ENCODE peak calls at places on chromosomes 3 and 15, in eight cellular contexts. S, E, M, O, F, U, B and C are unnamed samples.

GRCh38 chr15:86138798-86139197 is 59.1 kb downstream of the AGBL1 start:
- DNase-seq in S (no peak), E (no peak), M (no peak), O (no peak), F (no peak), U (no peak), B (no peak), C (no peak)

GRCh38 chr3:44326035-44326434 is 12.5 kb upstream of the TCAIM start:
- DNase-seq in S (no peak), E (no peak), M (no peak), O (no peak), F (no peak), U (no peak), B (peak; percentile 12), C (no peak)

GRCh38 chr15:52080031-52080430 is 32.5 kb downstream of the BCL2L10 start:
- DNase-seq in S (no peak), E (no peak), M (no peak), O (no peak), F (no peak), U (no peak), B (no peak), C (no peak)

GRCh38 chr15:41827290-41827879 is 507 bp upstream of the JMJD7 start:
- DNase-seq in S (peak; percentile 63), E (no peak), M (peak; percentile 88), O (no peak), F (peak; percentile 44), U (peak; percentile 34), B (peak; percentile 9), C (no peak)

GRCh38 chr3:170848294-170848917 is 21.6 kb downstream of the RPL22L1 start:
- DNase-seq in S (no peak), E (no peak), M (no peak), O (no peak), F (no peak), U (no peak), B (peak; percentile 38), C (no peak)

GRCh38 chr3:72303926-72304325 is 519.0 kb upstream of the PROK2 start:
- DNase-seq in S (peak; percentile 19), E (no peak), M (no peak), O (no peak), F (no peak), U (no peak), B (peak; percentile 94), C (no peak)

GRCh38 chr15:67174864-67175573 is 79.4 kb downstream of the AAGAB start:
- DNase-seq in S (no peak), E (no peak), M (no peak), O (no peak), F (no peak), U (peak; percentile 44), B (peak; percentile 90), C (no peak)

GRCh38 chr3:112013058-112013783 is 14.5 kb downstream of the TAGLN3 start:
- DNase-seq in S (peak; percentile 86), E (peak; percentile 49), M (no peak), O (no peak), F (peak; percentile 46), U (peak; percentile 67), B (peak; percentile 70), C (peak; percentile 23)

GRCh38 chr3:112856537-112856936 is 9.9 kb upstream of the CD200R1L start:
- DNase-seq in S (no peak), E (no peak), M (no peak), O (no peak), F (no peak), U (no peak), B (no peak), C (no peak)

GRCh38 chr3:173945801-173946200 is 548.3 kb downstream of the NLGN1 start:
- DNase-seq in S (no peak), E (no peak), M (no peak), O (no peak), F (no peak), U (no peak), B (no peak), C (no peak)

GRCh38 chr3:186054481-186055399 is 54.1 kb downstream of the ETV5 start:
- DNase-seq in S (no peak), E (no peak), M (no peak), O (no peak), F (no peak), U (no peak), B (no peak), C (no peak)

GRCh38 chr3:78368576-78369345 is 1328.9 kb downstream of the ROBO2 start:
- DNase-seq in S (no peak), E (peak; percentile 2), M (no peak), O (no peak), F (no peak), U (no peak), B (peak; percentile 14), C (no peak)

GRCh38 chr3:32276279-32276841 is 37.9 kb downstream of the CMTM8 start:
- DNase-seq in S (no peak), E (peak; percentile 67), M (no peak), O (no peak), F (no peak), U (no peak), B (peak; percentile 60), C (no peak)

GRCh38 chr3:177565981-177566380 is 368.7 kb upstream of the TBL1XR1 start:
- DNase-seq in S (no peak), E (no peak), M (no peak), O (no peak), F (no peak), U (no peak), B (no peak), C (no peak)

GRCh38 chr15:83697716-83698115 is 43.8 kb downstream of the ADAMTSL3 start:
- DNase-seq in S (no peak), E (no peak), M (no peak), O (no peak), F (no peak), U (no peak), B (no peak), C (no peak)

GRCh38 chr15:83695246-83695645 is 41.3 kb downstream of the ADAMTSL3 start:
- DNase-seq in S (peak; percentile 21), E (no peak), M (no peak), O (no peak), F (no peak), U (no peak), B (no peak), C (no peak)

GRCh38 chr15:83695901-83696425 is 42.0 kb downstream of the ADAMTSL3 start:
- DNase-seq in S (no peak), E (no peak), M (no peak), O (no peak), F (no peak), U (no peak), B (no peak), C (no peak)

GRCh38 chr15:83698294-83698693 is 44.4 kb downstream of the ADAMTSL3 start:
- DNase-seq in S (no peak), E (no peak), M (no peak), O (peak; percentile 54), F (peak; percentile 46), U (peak; percentile 27), B (no peak), C (no peak)

GRCh38 chr15:83700082-83700481 is 46.2 kb downstream of the ADAMTSL3 start:
- DNase-seq in S (no peak), E (no peak), M (no peak), O (no peak), F (no peak), U (no peak), B (no peak), C (no peak)
- TF ChIP-seq POLR2AphosphoS5 in S (no peak), E (no peak), M (no peak), O (no peak), F (no peak), U (no peak), B (no peak), C (no peak)

DNA sequence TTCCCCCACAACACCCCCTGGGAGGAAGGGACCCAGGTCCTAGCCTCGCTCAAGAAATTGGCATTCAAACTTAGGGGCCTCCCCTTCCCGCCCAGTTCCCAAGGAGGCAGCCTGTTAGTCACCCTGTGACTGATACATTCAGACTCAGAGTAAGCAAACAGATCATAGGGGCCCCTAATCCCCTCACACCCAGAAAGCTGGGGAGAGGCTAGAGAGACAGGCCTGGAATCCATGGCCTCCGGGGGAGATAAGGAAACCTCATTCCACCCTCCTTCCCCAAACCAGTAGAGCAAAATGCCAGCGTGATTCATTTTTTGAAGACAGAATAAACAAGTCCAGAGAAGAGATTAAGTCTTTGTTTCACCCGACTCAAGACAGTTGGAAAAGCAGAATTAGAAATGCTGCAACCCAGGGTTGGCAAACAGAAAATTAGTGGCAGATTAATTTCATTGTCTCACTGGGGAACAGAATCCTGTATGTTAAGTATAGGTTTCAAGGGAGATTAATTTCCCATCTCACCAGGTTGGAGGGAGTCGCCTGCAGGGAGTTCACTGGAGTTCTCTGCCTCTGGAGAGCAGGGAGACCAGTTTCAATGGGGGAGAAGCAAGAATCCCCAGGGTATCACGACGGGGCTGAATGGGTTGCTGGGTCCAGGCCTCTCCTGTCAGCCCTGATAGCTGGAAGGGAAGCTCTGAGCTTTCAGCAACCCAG is 268.3 kb downstream of the UACA start:
- DNase-seq in S (no peak), E (peak; percentile 43), M (no peak), O (no peak), F (no peak), U (no peak), B (peak; percentile 38), C (no peak)
- TF ChIP-seq POLR2AphosphoS5 in S (no peak), E (no peak), M (no peak), O (no peak), F (no peak), U (no peak), B (no peak), C (no peak)

DNA sequence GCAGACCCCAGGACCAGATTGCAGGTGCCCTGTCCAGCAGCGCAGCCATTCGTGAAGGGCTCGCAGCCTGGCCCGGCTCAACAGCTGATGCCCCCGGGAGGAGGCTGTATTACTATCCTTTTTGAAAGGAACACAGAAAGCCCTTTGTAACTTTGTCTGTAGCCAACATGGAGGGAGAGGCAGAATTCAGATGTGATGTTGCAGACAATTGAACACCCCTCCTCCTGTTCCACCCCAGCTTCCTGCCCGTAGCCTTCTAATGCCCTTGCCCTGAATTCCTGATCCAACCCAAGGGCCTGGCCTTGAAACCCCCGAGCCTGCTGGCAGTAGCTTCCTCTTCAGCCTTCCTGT is 109.0 kb downstream of the APBA2 start:
- DNase-seq in S (no peak), E (no peak), M (peak; percentile 22), O (no peak), F (no peak), U (no peak), B (no peak), C (no peak)
- TF ChIP-seq POLR2AphosphoS5 in S (no peak), E (no peak), M (no peak), O (no peak), F (no peak), U (no peak), B (no peak), C (no peak)

DNA sequence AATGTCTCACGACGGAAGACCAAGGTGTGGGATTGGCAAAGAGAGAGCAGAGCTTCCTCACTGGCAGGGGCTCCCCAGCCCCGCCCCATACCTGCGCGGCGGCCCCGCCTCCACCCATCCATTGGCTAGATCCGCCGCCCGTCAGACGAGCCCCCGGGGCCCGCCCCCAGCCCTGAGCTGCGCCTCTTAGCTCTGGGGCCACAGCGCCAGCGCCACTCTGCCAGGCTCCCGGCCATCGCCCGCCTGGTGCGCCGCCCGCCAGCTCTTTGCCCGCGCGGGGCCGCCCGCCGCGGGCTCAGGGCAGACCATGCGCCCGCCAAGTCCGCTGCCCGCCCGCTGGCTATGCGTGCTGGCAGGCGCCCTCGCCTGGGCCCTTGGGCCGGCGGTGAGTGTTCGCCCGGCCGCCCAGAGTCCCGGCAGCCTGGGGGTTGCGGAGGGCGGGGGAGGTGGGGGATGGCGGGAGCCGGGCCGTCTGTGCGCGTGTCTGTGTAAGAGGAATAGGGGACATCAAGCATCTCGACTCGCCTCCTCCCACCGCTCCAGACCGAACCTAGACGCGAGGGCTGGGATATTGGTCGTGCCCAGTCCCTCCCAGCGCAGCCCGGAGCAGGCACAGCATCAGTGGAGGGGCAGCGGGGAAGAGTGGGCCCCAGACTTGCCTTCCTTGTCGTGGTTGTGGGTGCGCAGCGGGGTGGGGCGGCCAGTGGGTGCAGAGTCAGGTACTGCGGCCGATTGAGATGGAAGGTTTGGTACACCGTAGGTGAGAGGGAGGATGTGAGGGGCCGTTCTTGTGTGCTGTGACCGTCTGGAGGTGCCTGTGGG is at the start of gene VIPR1:
- DNase-seq in S (peak; percentile 95), E (peak; percentile 30), M (peak; percentile 98), O (peak; percentile 87), F (peak; percentile 95), U (peak; percentile 95), B (peak; percentile 47), C (peak; percentile 93)
- TF ChIP-seq POLR2AphosphoS5 in S (peak; percentile 28), E (no peak), M (peak; percentile 22), O (no peak), F (peak; percentile 41), U (no peak), B (no peak), C (no peak)